ENCODE peak calls at places on chromosome 22, in seven cellular contexts. A is left lung, K is SJSA1, J is stomach, F is cardiac muscle cell, X is Panc1, O is heart right ventricle. C is an unnamed sample. For H3K27me3 and H3K4me1, the result is how much of the 10 kb centered on the place peaks cover.

GRCh38 chr22:35766654-35767580 is 49.2 kb downstream of the APOL5 start:
- DNase-seq in A (no peak), K (no peak), J (no peak), F (peak), X (no peak), O (no peak), C (no peak)

GRCh38 chr22:46897246-46897623 is 134.8 kb downstream of the TBC1D22A start:
- DNase-seq in A (no peak), K (no peak), J (peak), F (no peak), X (no peak), O (no peak), C (no peak)

GRCh38 chr22:24441406-24442351 is 14.3 kb downstream of the ADORA2A start:
- DNase-seq in A (no peak), K (no peak), J (peak), F (no peak), X (no peak), O (no peak), C (no peak)

GRCh38 chr22:44305455-44305854 is 7.3 kb downstream of the SHISAL1 start:
- DNase-seq in A (no peak), K (no peak), J (no peak), F (no peak), X (no peak), O (no peak), C (no peak)

GRCh38 chr22:23289130-23289503 is 108.8 kb downstream of the BCR start:
- DNase-seq in A (no peak), K (no peak), J (no peak), F (no peak), X (no peak), O (no peak), C (no peak)

GRCh38 chr22:45553333-45554039 is 50.8 kb downstream of the FBLN1 start:
- DNase-seq in A (peak), K (peak), J (peak), F (peak), X (peak), O (peak), C (no peak)

GRCh38 chr22:22888509-22889353 is 1.1 kb downstream of the IGLL5 start:
- DNase-seq in A (no peak), K (no peak), J (no peak), F (no peak), X (no peak), O (no peak), C (no peak)

GRCh38 chr22:29267462-29267857 is 321 bp downstream of the RHBDD3 start:
- DNase-seq in A (no peak), K (no peak), J (no peak), F (no peak), X (no peak), O (no peak), C (no peak)

GRCh38 chr22:45468872-45469572 is 33.7 kb upstream of the FBLN1 start:
- DNase-seq in A (no peak), K (no peak), J (no peak), F (no peak), X (no peak), O (no peak), C (peak)

GRCh38 chr22:27651486-27651885 is 150.1 kb downstream of the MN1 start:
- DNase-seq in A (no peak), K (no peak), J (no peak), F (no peak), X (no peak), O (peak), C (no peak)

GRCh38 chr22:19619144-19620009 is 94.9 kb upstream of the SEPTIN5 start:
- DNase-seq in A (no peak), K (no peak), J (no peak), F (no peak), X (no peak), O (no peak), C (no peak)

GRCh38 chr22:30183861-30184278 is 62.7 kb downstream of the LIF start:
- DNase-seq in A (no peak), K (peak), J (no peak), F (peak), X (no peak), O (no peak), C (no peak)

GRCh38 chr22:39360674-39361413 is 11.1 kb downstream of the SYNGR1 start:
- DNase-seq in A (no peak), K (no peak), J (no peak), F (no peak), X (no peak), O (no peak), C (peak)

GRCh38 chr22:39429916-39430575 is 26.8 kb upstream of the MGAT3 start:
- DNase-seq in A (no peak), K (no peak), J (no peak), F (no peak), X (no peak), O (no peak), C (no peak)

GRCh38 chr22:20247010-20247505 is 21.1 kb downstream of the RTN4R start:
- DNase-seq in A (no peak), K (no peak), J (no peak), F (no peak), X (no peak), O (no peak), C (no peak)

GRCh38 chr22:49325531-49326395 is 501.9 kb downstream of the BRD1 start:
- DNase-seq in A (peak), K (no peak), J (peak), F (no peak), X (no peak), O (no peak), C (no peak)
- H3K27me3 ChIP-seq in A (under half), K (under half), J (under half), F (under half), X (under half), O (under half), C (under half)

GRCh38 chr22:40512426-40513136 is 123.9 kb downstream of the MRTFA start:
- DNase-seq in A (no peak), K (peak), J (no peak), F (peak), X (peak), O (peak), C (peak)
- H3K4me1 ChIP-seq in A (under half), K (half or more), J (half or more), F (under half), X (under half), O (half or more), C (under half)

GRCh38 chr22:42343551-42344081 is 73.2 kb upstream of the TCF20 start:
- DNase-seq in A (no peak), K (no peak), J (no peak), F (no peak), X (no peak), O (no peak), C (no peak)
- H3K27me3 ChIP-seq in A (under half), K (under half), J (under half), F (under half), X (under half), O (under half), C (under half)

GRCh38 chr22:17920145-17920605 is 104.2 kb downstream of the MICAL3 start:
- DNase-seq in A (peak), K (no peak), J (peak), F (peak), X (no peak), O (peak), C (peak)
- H3K4me1 ChIP-seq in A (under half), K (under half), J (half or more), F (half or more), X (under half), O (half or more), C (half or more)

GRCh38 chr22:48923909-48924475 is 903.7 kb downstream of the BRD1 start:
- DNase-seq in A (no peak), K (no peak), J (no peak), F (no peak), X (no peak), O (no peak), C (no peak)
- H3K27me3 ChIP-seq in A (under half), K (under half), J (under half), F (under half), X (under half), O (under half), C (under half)

DNA sequence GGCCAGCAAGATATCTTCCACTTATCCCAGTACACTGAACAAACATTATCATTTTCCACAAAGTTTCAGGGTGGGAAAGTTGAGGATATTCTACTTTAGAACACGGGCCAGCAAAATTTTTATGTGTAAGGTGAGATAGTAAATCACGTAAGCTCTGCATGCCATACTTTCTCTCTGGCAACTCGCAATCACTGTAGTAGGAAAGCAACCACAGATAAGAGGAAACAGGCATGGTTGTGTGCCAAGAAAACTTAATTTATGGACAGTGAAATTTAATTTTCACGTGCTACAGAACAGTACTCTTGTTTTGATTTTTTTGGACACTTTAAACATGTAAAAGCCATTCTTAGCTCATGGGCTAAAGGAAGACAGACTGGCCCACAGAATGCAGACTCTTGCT is 82.5 kb downstream of the LARGE1 start:
- DNase-seq in A (no peak), K (no peak), J (no peak), F (no peak), X (no peak), O (no peak), C (no peak)
- H3K4me1 ChIP-seq in A (under half), K (under half), J (half or more), F (under half), X (under half), O (half or more), C (under half)

GRCh38 chr22:48564995-48565394 is 1262.7 kb downstream of the BRD1 start:
- DNase-seq in A (no peak), K (no peak), J (no peak), F (no peak), X (no peak), O (no peak), C (no peak)
- H3K27me3 ChIP-seq in A (under half), K (under half), J (under half), F (under half), X (under half), O (under half), C (under half)